ENCODE peak calls at places on chromosome 22, in ten cellular contexts. I is PC-3, G is BJ, R is astrocyte of the spinal cord, W is heart left ventricle, Z is OCI-LY7, J is osteoblast, B is neural progenitor cell, V is AG09309, U is suprapubic skin. K is an unnamed sample.

GRCh38 chr22:28142361-28142801 is 223.3 kb upstream of the PITPNB start:
- DNase-seq in I (peak; percentile 12), G (peak; percentile 96), R (peak; percentile 87), W (no peak), Z (no peak), J (peak; percentile 42), B (peak; percentile 10), V (peak; percentile 91), U (no peak), K (peak; percentile 54)

GRCh38 chr22:39236321-39237275 is 8.2 kb downstream of the PDGFB start:
- DNase-seq in I (no peak), G (no peak), R (no peak), W (peak; percentile 84), Z (no peak), J (peak; percentile 88), B (no peak), V (no peak), U (no peak), K (no peak)

GRCh38 chr22:26842103-26842502 is 184.7 kb downstream of the MIAT start:
- DNase-seq in I (no peak), G (no peak), R (no peak), W (no peak), Z (no peak), J (no peak), B (peak; percentile 23), V (no peak), U (no peak), K (no peak)

GRCh38 chr22:44192098-44192810 is 11.5 kb downstream of the PARVG start:
- DNase-seq in I (peak; percentile 42), G (no peak), R (no peak), W (no peak), Z (peak; percentile 41), J (no peak), B (peak; percentile 50), V (no peak), U (peak; percentile 64), K (no peak)

GRCh38 chr22:39355080-39355479 is 5.3 kb downstream of the SYNGR1 start:
- DNase-seq in I (no peak), G (no peak), R (no peak), W (no peak), Z (no peak), J (peak; percentile 90), B (no peak), V (no peak), U (no peak), K (no peak)

GRCh38 chr22:49418341-49418894 is 409.3 kb downstream of the BRD1 start:
- DNase-seq in I (no peak), G (no peak), R (no peak), W (no peak), Z (no peak), J (peak; percentile 21), B (no peak), V (no peak), U (no peak), K (no peak)

GRCh38 chr22:19871023-19871844 is 16.6 kb upstream of the GNB1L start:
- DNase-seq in I (no peak), G (no peak), R (no peak), W (no peak), Z (no peak), J (peak; percentile 48), B (no peak), V (no peak), U (no peak), K (no peak)

GRCh38 chr22:23760056-23760455 is 2.7 kb upstream of the C22orf15 start:
- DNase-seq in I (no peak), G (no peak), R (no peak), W (no peak), Z (no peak), J (peak; percentile 21), B (no peak), V (no peak), U (no peak), K (no peak)

GRCh38 chr22:29885610-29886009 is 2.6 kb downstream of the MTMR3 start:
- DNase-seq in I (no peak), G (no peak), R (no peak), W (no peak), Z (no peak), J (no peak), B (no peak), V (no peak), U (no peak), K (no peak)
- H3K4me3 ChIP-seq in I (no peak overlapping the region), G (no peak overlapping the region), R (no peak overlapping the region), W (no peak overlapping the region), Z (no peak overlapping the region), J (no peak overlapping the region), B (no peak overlapping the region), V (no peak overlapping the region), U (no peak overlapping the region), K (no peak overlapping the region)

GRCh38 chr22:50606561-50607365 is 6.2 kb downstream of the MAPK8IP2 start:
- DNase-seq in I (no peak), G (no peak), R (no peak), W (no peak), Z (no peak), J (peak; percentile 88), B (no peak), V (no peak), U (no peak), K (no peak)

GRCh38 chr22:50607366-50608020 is 6.9 kb downstream of the MAPK8IP2 start:
- DNase-seq in I (no peak), G (no peak), R (no peak), W (no peak), Z (no peak), J (peak; percentile 66), B (no peak), V (no peak), U (no peak), K (no peak)

GRCh38 chr22:50604623-50605348 is 4.2 kb downstream of the MAPK8IP2 start:
- DNase-seq in I (no peak), G (no peak), R (no peak), W (no peak), Z (no peak), J (peak; percentile 80), B (no peak), V (no peak), U (no peak), K (no peak)

GRCh38 chr22:50605349-50606074 is 4.9 kb downstream of the MAPK8IP2 start:
- DNase-seq in I (no peak), G (no peak), R (no peak), W (no peak), Z (no peak), J (peak; percentile 72), B (no peak), V (no peak), U (no peak), K (no peak)

GRCh38 chr22:50606126-50606525 is 5.5 kb downstream of the MAPK8IP2 start:
- DNase-seq in I (no peak), G (no peak), R (no peak), W (no peak), Z (no peak), J (peak; percentile 86), B (no peak), V (no peak), U (no peak), K (no peak)
- TF ChIP-seq CTCF in I (no peak), G (peak; percentile 9), R (no peak), W (no peak), Z (peak; percentile 35), J (no peak), B (peak; percentile 17), V (peak; percentile 55), U (no peak), K (peak; percentile 3)

GRCh38 chr22:40434745-40435144 is 64.4 kb downstream of the SGSM3 start:
- DNase-seq in I (no peak), G (no peak), R (no peak), W (no peak), Z (no peak), J (no peak), B (no peak), V (no peak), U (no peak), K (no peak)

GRCh38 chr22:40434101-40434500 is 63.7 kb downstream of the SGSM3 start:
- DNase-seq in I (no peak), G (no peak), R (no peak), W (no peak), Z (no peak), J (peak; percentile 21), B (no peak), V (no peak), U (no peak), K (no peak)

GRCh38 chr22:40431021-40431420 is 60.6 kb downstream of the SGSM3 start:
- DNase-seq in I (no peak), G (no peak), R (no peak), W (no peak), Z (no peak), J (no peak), B (no peak), V (no peak), U (no peak), K (no peak)

GRCh38 chr22:40432625-40433024 is 62.2 kb downstream of the SGSM3 start:
- DNase-seq in I (no peak), G (no peak), R (no peak), W (no peak), Z (no peak), J (peak; percentile 21), B (no peak), V (no peak), U (no peak), K (no peak)

DNA sequence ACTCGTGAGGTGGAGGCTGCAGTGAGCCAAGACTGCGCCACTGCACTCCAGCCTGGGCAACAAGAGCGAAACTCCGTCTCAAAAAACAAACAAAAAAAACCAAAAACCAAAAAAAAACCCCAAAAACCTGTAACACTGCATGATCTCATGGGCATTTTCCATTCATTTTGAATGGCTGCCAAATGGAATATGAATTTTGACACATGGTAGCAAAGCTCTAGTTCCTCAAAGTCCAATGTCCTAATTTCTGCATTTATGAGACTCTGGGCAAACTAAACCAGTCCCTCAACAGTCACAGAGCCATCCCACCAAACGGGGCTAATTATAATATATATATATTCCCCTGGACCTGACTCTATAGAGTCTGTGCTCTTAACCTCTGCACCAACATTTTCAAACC is 61.8 kb downstream of the SGSM3 start:
- DNase-seq in I (no peak), G (no peak), R (no peak), W (no peak), Z (no peak), J (peak; percentile 36), B (no peak), V (no peak), U (no peak), K (no peak)
- H3K4me3 ChIP-seq in I (no peak overlapping the region), G (no peak overlapping the region), R (no peak overlapping the region), W (no peak overlapping the region), Z (no peak overlapping the region), J (no peak overlapping the region), B (no peak overlapping the region), V (no peak overlapping the region), U (no peak overlapping the region), K (no peak overlapping the region)

GRCh38 chr22:41201146-41201545 is 4.0 kb upstream of the L3MBTL2 start:
- DNase-seq in I (no peak), G (no peak), R (no peak), W (no peak), Z (no peak), J (no peak), B (no peak), V (no peak), U (no peak), K (no peak)

GRCh38 chr22:41197046-41197807 is 7.9 kb upstream of the L3MBTL2 start:
- DNase-seq in I (peak; percentile 59), G (no peak), R (peak; percentile 39), W (peak; percentile 87), Z (peak; percentile 88), J (peak; percentile 98), B (peak; percentile 93), V (no peak), U (peak; percentile 92), K (no peak)

GRCh38 chr22:41203118-41203517 is 2.0 kb upstream of the L3MBTL2 start:
- DNase-seq in I (no peak), G (no peak), R (no peak), W (no peak), Z (no peak), J (no peak), B (no peak), V (no peak), U (no peak), K (no peak)

GRCh38 chr22:41193829-41194228 is 11.3 kb upstream of the L3MBTL2 start:
- DNase-seq in I (no peak), G (no peak), R (no peak), W (no peak), Z (no peak), J (no peak), B (no peak), V (no peak), U (no peak), K (no peak)

DNA sequence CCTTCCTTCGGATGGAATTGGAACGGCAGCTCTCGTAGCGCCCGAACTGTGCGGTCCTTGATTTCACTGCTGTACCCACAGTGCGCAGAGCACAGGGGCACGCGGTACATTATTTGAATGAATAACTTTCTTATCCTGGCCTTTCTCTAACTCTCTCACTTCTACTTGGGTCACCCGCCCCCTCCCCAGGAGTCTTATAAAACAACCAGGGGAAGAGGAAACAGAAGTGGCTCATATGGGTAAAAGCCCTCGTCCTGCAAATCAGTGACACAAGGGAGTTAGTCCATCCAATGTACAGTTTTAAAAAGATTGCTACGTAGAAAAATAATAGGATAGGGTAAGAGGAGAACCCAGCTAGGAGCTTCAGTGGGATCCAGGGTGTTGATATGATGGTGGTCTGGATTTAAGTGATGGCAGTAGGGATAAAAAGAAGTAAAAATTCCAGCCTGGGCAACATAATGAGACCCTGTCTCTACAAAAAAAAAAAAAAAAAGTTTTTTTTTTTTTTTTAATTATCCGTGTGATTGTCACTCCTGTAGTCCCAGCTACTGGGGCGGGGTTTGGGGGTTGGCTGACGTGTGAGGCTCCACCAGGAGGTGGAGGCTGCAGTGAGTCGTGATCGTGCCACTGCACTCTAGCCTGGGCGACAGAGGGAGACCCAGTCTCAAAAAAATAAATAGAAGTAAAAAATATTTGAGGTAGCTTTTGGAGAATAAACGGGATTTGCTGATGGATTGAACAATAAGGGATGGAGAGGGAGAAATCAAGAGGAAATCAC is 7.1 kb upstream of the L3MBTL2 start:
- DNase-seq in I (peak; percentile 27), G (no peak), R (no peak), W (peak; percentile 32), Z (peak; percentile 47), J (peak; percentile 81), B (peak; percentile 68), V (no peak), U (no peak), K (no peak)
- TF ChIP-seq CTCF in I (no peak), G (no peak), R (no peak), W (peak; percentile 25), Z (peak; percentile 23), J (no peak), B (no peak), V (no peak), U (no peak), K (no peak)

K was measured in HFF-Myc.